ENCODE peak calls at places on chromosomes 1 and 21, in nine cellular contexts. One of them, this sample, is unnamed.
A peak's percentile ranks its signal among the peaks of the same experiment; 100 is the strongest.

GRCh38 chr21:42500736-42501135 is 4.7 kb upstream of the RSPH1 start:
- DNase-seq in left lung: no peak
- DNase-seq in NCI-H1436: no peak
- DNase-seq in stimulated activated CD8-positive, alpha-beta memory T cell treated with anti-CD3 and anti-CD28 coated beads, Interleukin-15, amount 100 ng/mL, for 1 hour: no peak
- DNase-seq in substantia nigra: no peak
- DNase-seq in putamen: no peak
- DNase-seq in mucosa of gallbladder: no peak
- DNase-seq in thoracic aorta: no peak
- DNase-seq in Peyer's patch: no peak
- DNase-seq in this sample: peak; percentile 7

GRCh38 chr1:244836135-244836521 is 670 bp downstream of the COX20 start:
- DNase-seq in NCI-H1436: no peak
- DNase-seq in substantia nigra: no peak
- DNase-seq in mucosa of gallbladder: no peak
- DNase-seq in Peyer's patch: no peak
- DNase-seq in left lung: no peak
- DNase-seq in stimulated activated CD8-positive, alpha-beta memory T cell treated with anti-CD3 and anti-CD28 coated beads, Interleukin-15, amount 100 ng/mL, for 1 hour: no peak
- DNase-seq in thoracic aorta: no peak
- DNase-seq in putamen: peak; percentile 42
- DNase-seq in this sample: no peak

GRCh38 chr21:25960423-25960822 is 210.1 kb downstream of the APP start:
- DNase-seq in Peyer's patch: no peak
- DNase-seq in putamen: no peak
- DNase-seq in thoracic aorta: no peak
- DNase-seq in NCI-H1436: no peak
- DNase-seq in stimulated activated CD8-positive, alpha-beta memory T cell treated with anti-CD3 and anti-CD28 coated beads, Interleukin-15, amount 100 ng/mL, for 1 hour: no peak
- DNase-seq in left lung: no peak
- DNase-seq in mucosa of gallbladder: no peak
- DNase-seq in substantia nigra: no peak
- DNase-seq in this sample: no peak

GRCh38 chr1:186272486-186272885 is 102.6 kb downstream of the TPR start:
- DNase-seq in stimulated activated CD8-positive, alpha-beta memory T cell treated with anti-CD3 and anti-CD28 coated beads, Interleukin-15, amount 100 ng/mL, for 1 hour: no peak
- DNase-seq in left lung: no peak
- DNase-seq in NCI-H1436: no peak
- DNase-seq in thoracic aorta: no peak
- DNase-seq in substantia nigra: no peak
- DNase-seq in Peyer's patch: no peak
- DNase-seq in mucosa of gallbladder: no peak
- DNase-seq in putamen: peak; percentile 26
- DNase-seq in this sample: no peak

GRCh38 chr1:81834921-81835698 is 34.4 kb downstream of the ADGRL2 start:
- DNase-seq in left lung: no peak
- DNase-seq in stimulated activated CD8-positive, alpha-beta memory T cell treated with anti-CD3 and anti-CD28 coated beads, Interleukin-15, amount 100 ng/mL, for 1 hour: no peak
- DNase-seq in substantia nigra: no peak
- DNase-seq in mucosa of gallbladder: no peak
- DNase-seq in Peyer's patch: no peak
- DNase-seq in NCI-H1436: no peak
- DNase-seq in thoracic aorta: no peak
- DNase-seq in putamen: no peak
- DNase-seq in this sample: no peak

GRCh38 chr1:94039871-94040569 is 80.9 kb downstream of the ABCA4 start:
- DNase-seq in substantia nigra: no peak
- DNase-seq in mucosa of gallbladder: no peak
- DNase-seq in putamen: no peak
- DNase-seq in left lung: no peak
- DNase-seq in NCI-H1436: no peak
- DNase-seq in Peyer's patch: no peak
- DNase-seq in thoracic aorta: no peak
- DNase-seq in stimulated activated CD8-positive, alpha-beta memory T cell treated with anti-CD3 and anti-CD28 coated beads, Interleukin-15, amount 100 ng/mL, for 1 hour: no peak
- DNase-seq in this sample: no peak

GRCh38 chr1:227234998-227235405 is 83.3 kb downstream of the CDC42BPA start:
- DNase-seq in thoracic aorta: no peak
- DNase-seq in Peyer's patch: no peak
- DNase-seq in stimulated activated CD8-positive, alpha-beta memory T cell treated with anti-CD3 and anti-CD28 coated beads, Interleukin-15, amount 100 ng/mL, for 1 hour: no peak
- DNase-seq in left lung: no peak
- DNase-seq in substantia nigra: no peak
- DNase-seq in mucosa of gallbladder: peak; percentile 14
- DNase-seq in NCI-H1436: peak; percentile 7
- DNase-seq in putamen: peak; percentile 39
- DNase-seq in this sample: no peak

GRCh38 chr1:235105051-235106043 is 23.3 kb downstream of the TOMM20 start:
- DNase-seq in left lung: no peak
- DNase-seq in stimulated activated CD8-positive, alpha-beta memory T cell treated with anti-CD3 and anti-CD28 coated beads, Interleukin-15, amount 100 ng/mL, for 1 hour: no peak
- DNase-seq in mucosa of gallbladder: no peak
- DNase-seq in Peyer's patch: peak; percentile 33
- DNase-seq in putamen: no peak
- DNase-seq in NCI-H1436: no peak
- DNase-seq in substantia nigra: no peak
- DNase-seq in thoracic aorta: no peak
- DNase-seq in this sample: no peak

GRCh38 chr1:19704247-19705113 is 39.8 kb downstream of the HTR6 start:
- DNase-seq in stimulated activated CD8-positive, alpha-beta memory T cell treated with anti-CD3 and anti-CD28 coated beads, Interleukin-15, amount 100 ng/mL, for 1 hour: peak; percentile 42
- DNase-seq in NCI-H1436: peak; percentile 64
- DNase-seq in thoracic aorta: peak; percentile 10
- DNase-seq in substantia nigra: peak; percentile 23
- DNase-seq in mucosa of gallbladder: peak; percentile 68
- DNase-seq in Peyer's patch: peak; percentile 84
- DNase-seq in left lung: peak; percentile 57
- DNase-seq in putamen: peak; percentile 71
- DNase-seq in this sample: peak; percentile 15

GRCh38 chr1:85617582-85618237 is 37.1 kb downstream of the CCN1 start:
- DNase-seq in substantia nigra: no peak
- DNase-seq in NCI-H1436: no peak
- DNase-seq in thoracic aorta: no peak
- DNase-seq in mucosa of gallbladder: no peak
- DNase-seq in left lung: no peak
- DNase-seq in putamen: no peak
- DNase-seq in stimulated activated CD8-positive, alpha-beta memory T cell treated with anti-CD3 and anti-CD28 coated beads, Interleukin-15, amount 100 ng/mL, for 1 hour: no peak
- DNase-seq in Peyer's patch: no peak
- DNase-seq in this sample: no peak

GRCh38 chr1:82783025-82783424 is 982.3 kb downstream of the ADGRL2 start:
- DNase-seq in left lung: no peak
- DNase-seq in thoracic aorta: no peak
- DNase-seq in mucosa of gallbladder: no peak
- DNase-seq in Peyer's patch: no peak
- DNase-seq in NCI-H1436: no peak
- DNase-seq in putamen: no peak
- DNase-seq in substantia nigra: no peak
- DNase-seq in stimulated activated CD8-positive, alpha-beta memory T cell treated with anti-CD3 and anti-CD28 coated beads, Interleukin-15, amount 100 ng/mL, for 1 hour: no peak
- DNase-seq in this sample: no peak

GRCh38 chr21:36135391-36136094 is 664 bp downstream of the CBR3 start:
- DNase-seq in putamen: peak; percentile 73
- DNase-seq in NCI-H1436: peak; percentile 48
- DNase-seq in mucosa of gallbladder: peak; percentile 47
- DNase-seq in stimulated activated CD8-positive, alpha-beta memory T cell treated with anti-CD3 and anti-CD28 coated beads, Interleukin-15, amount 100 ng/mL, for 1 hour: no peak
- DNase-seq in substantia nigra: no peak
- DNase-seq in Peyer's patch: peak; percentile 74
- DNase-seq in left lung: peak; percentile 63
- DNase-seq in thoracic aorta: no peak
- DNase-seq in this sample: peak; percentile 33

GRCh38 chr1:235473808-235474207 is 30.4 kb downstream of the B3GALNT2 start:
- DNase-seq in putamen: no peak
- DNase-seq in left lung: no peak
- DNase-seq in NCI-H1436: no peak
- DNase-seq in mucosa of gallbladder: no peak
- DNase-seq in stimulated activated CD8-positive, alpha-beta memory T cell treated with anti-CD3 and anti-CD28 coated beads, Interleukin-15, amount 100 ng/mL, for 1 hour: no peak
- DNase-seq in Peyer's patch: no peak
- DNase-seq in substantia nigra: no peak
- DNase-seq in thoracic aorta: no peak
- DNase-seq in this sample: no peak

GRCh38 chr1:41485605-41486004 is 1.1 kb upstream of the EDN2 start:
- DNase-seq in putamen: no peak
- DNase-seq in thoracic aorta: no peak
- DNase-seq in Peyer's patch: peak; percentile 70
- DNase-seq in substantia nigra: no peak
- DNase-seq in stimulated activated CD8-positive, alpha-beta memory T cell treated with anti-CD3 and anti-CD28 coated beads, Interleukin-15, amount 100 ng/mL, for 1 hour: no peak
- DNase-seq in NCI-H1436: no peak
- DNase-seq in left lung: no peak
- DNase-seq in mucosa of gallbladder: no peak
- DNase-seq in this sample: no peak

GRCh38 chr1:64505232-64505943 is 35.5 kb downstream of the CACHD1 start:
- DNase-seq in putamen: no peak
- DNase-seq in left lung: peak; percentile 43
- DNase-seq in substantia nigra: no peak
- DNase-seq in NCI-H1436: peak; percentile 52
- DNase-seq in thoracic aorta: no peak
- DNase-seq in mucosa of gallbladder: no peak
- DNase-seq in stimulated activated CD8-positive, alpha-beta memory T cell treated with anti-CD3 and anti-CD28 coated beads, Interleukin-15, amount 100 ng/mL, for 1 hour: no peak
- DNase-seq in Peyer's patch: peak; percentile 74
- DNase-seq in this sample: no peak

GRCh38 chr1:43949663-43950062 is 2.9 kb downstream of the IPO13 start:
- DNase-seq in putamen: no peak
- DNase-seq in mucosa of gallbladder: peak; percentile 34
- DNase-seq in substantia nigra: no peak
- DNase-seq in thoracic aorta: no peak
- DNase-seq in left lung: no peak
- DNase-seq in NCI-H1436: no peak
- DNase-seq in Peyer's patch: no peak
- DNase-seq in stimulated activated CD8-positive, alpha-beta memory T cell treated with anti-CD3 and anti-CD28 coated beads, Interleukin-15, amount 100 ng/mL, for 1 hour: no peak
- DNase-seq in this sample: no peak

GRCh38 chr1:230231739-230232075 is 164.7 kb downstream of the GALNT2 start:
- DNase-seq in NCI-H1436: no peak
- DNase-seq in left lung: peak; percentile 87
- DNase-seq in Peyer's patch: peak; percentile 73
- DNase-seq in mucosa of gallbladder: peak; percentile 54
- DNase-seq in stimulated activated CD8-positive, alpha-beta memory T cell treated with anti-CD3 and anti-CD28 coated beads, Interleukin-15, amount 100 ng/mL, for 1 hour: no peak
- DNase-seq in putamen: no peak
- DNase-seq in thoracic aorta: peak; percentile 79
- DNase-seq in substantia nigra: no peak
- DNase-seq in this sample: no peak

GRCh38 chr1:205811660-205812059 is 1.3 kb downstream of the SLC41A1 start:
- DNase-seq in left lung: peak; percentile 48
- DNase-seq in thoracic aorta: no peak
- DNase-seq in stimulated activated CD8-positive, alpha-beta memory T cell treated with anti-CD3 and anti-CD28 coated beads, Interleukin-15, amount 100 ng/mL, for 1 hour: no peak
- DNase-seq in mucosa of gallbladder: no peak
- DNase-seq in substantia nigra: peak; percentile 52
- DNase-seq in putamen: peak; percentile 70
- DNase-seq in NCI-H1436: no peak
- DNase-seq in Peyer's patch: no peak
- DNase-seq in this sample: no peak

GRCh38 chr1:66809245-66809644 is 8.2 kb upstream of the INSL5 start:
- DNase-seq in stimulated activated CD8-positive, alpha-beta memory T cell treated with anti-CD3 and anti-CD28 coated beads, Interleukin-15, amount 100 ng/mL, for 1 hour: no peak
- DNase-seq in substantia nigra: no peak
- DNase-seq in Peyer's patch: no peak
- DNase-seq in left lung: no peak
- DNase-seq in NCI-H1436: no peak
- DNase-seq in putamen: no peak
- DNase-seq in mucosa of gallbladder: no peak
- DNase-seq in thoracic aorta: no peak
- DNase-seq in this sample: no peak

GRCh38 chr1:88982055-88982454 is 10.4 kb downstream of the KYAT3 start:
- DNase-seq in mucosa of gallbladder: no peak
- DNase-seq in stimulated activated CD8-positive, alpha-beta memory T cell treated with anti-CD3 and anti-CD28 coated beads, Interleukin-15, amount 100 ng/mL, for 1 hour: no peak
- DNase-seq in putamen: no peak
- DNase-seq in substantia nigra: no peak
- DNase-seq in left lung: no peak
- DNase-seq in Peyer's patch: no peak
- DNase-seq in NCI-H1436: no peak
- DNase-seq in thoracic aorta: no peak
- DNase-seq in this sample: no peak

GRCh38 chr1:84892657-84893618 is at the start of gene LPAR3:
- DNase-seq in stimulated activated CD8-positive, alpha-beta memory T cell treated with anti-CD3 and anti-CD28 coated beads, Interleukin-15, amount 100 ng/mL, for 1 hour: no peak
- DNase-seq in thoracic aorta: no peak
- DNase-seq in substantia nigra: no peak
- DNase-seq in Peyer's patch: no peak
- DNase-seq in NCI-H1436: no peak
- DNase-seq in putamen: no peak
- DNase-seq in left lung: no peak
- DNase-seq in mucosa of gallbladder: no peak
- DNase-seq in this sample: no peak

GRCh38 chr1:208787219-208787618 is 543.0 kb upstream of the PLXNA2 start:
- DNase-seq in putamen: no peak
- DNase-seq in Peyer's patch: no peak
- DNase-seq in left lung: no peak
- DNase-seq in thoracic aorta: no peak
- DNase-seq in mucosa of gallbladder: no peak
- DNase-seq in NCI-H1436: no peak
- DNase-seq in substantia nigra: no peak
- DNase-seq in stimulated activated CD8-positive, alpha-beta memory T cell treated with anti-CD3 and anti-CD28 coated beads, Interleukin-15, amount 100 ng/mL, for 1 hour: no peak
- DNase-seq in this sample: no peak

GRCh38 chr1:25727819-25728286 is 72.1 kb upstream of the SELENON start:
- DNase-seq in Peyer's patch: peak; percentile 52
- DNase-seq in stimulated activated CD8-positive, alpha-beta memory T cell treated with anti-CD3 and anti-CD28 coated beads, Interleukin-15, amount 100 ng/mL, for 1 hour: no peak
- DNase-seq in thoracic aorta: no peak
- DNase-seq in left lung: peak; percentile 47
- DNase-seq in substantia nigra: peak; percentile 52
- DNase-seq in putamen: peak; percentile 47
- DNase-seq in NCI-H1436: no peak
- DNase-seq in mucosa of gallbladder: peak; percentile 85
- DNase-seq in this sample: no peak

GRCh38 chr1:234768569-234769283 is 158.7 kb upstream of the IRF2BP2 start:
- DNase-seq in left lung: no peak
- DNase-seq in stimulated activated CD8-positive, alpha-beta memory T cell treated with anti-CD3 and anti-CD28 coated beads, Interleukin-15, amount 100 ng/mL, for 1 hour: no peak
- DNase-seq in putamen: no peak
- DNase-seq in substantia nigra: no peak
- DNase-seq in Peyer's patch: peak; percentile 75
- DNase-seq in NCI-H1436: no peak
- DNase-seq in thoracic aorta: no peak
- DNase-seq in mucosa of gallbladder: no peak
- DNase-seq in this sample: no peak

GRCh38 chr1:7388141-7388487 is 383.0 kb upstream of the VAMP3 start:
- DNase-seq in substantia nigra: no peak
- DNase-seq in Peyer's patch: no peak
- DNase-seq in left lung: no peak
- DNase-seq in putamen: no peak
- DNase-seq in stimulated activated CD8-positive, alpha-beta memory T cell treated with anti-CD3 and anti-CD28 coated beads, Interleukin-15, amount 100 ng/mL, for 1 hour: no peak
- DNase-seq in thoracic aorta: no peak
- DNase-seq in NCI-H1436: no peak
- DNase-seq in mucosa of gallbladder: peak; percentile 9
- DNase-seq in this sample: no peak

GRCh38 chr1:92858564-92859399 is 26.9 kb downstream of the RPL5 start:
- DNase-seq in NCI-H1436: peak; percentile 84
- DNase-seq in mucosa of gallbladder: peak; percentile 83
- DNase-seq in stimulated activated CD8-positive, alpha-beta memory T cell treated with anti-CD3 and anti-CD28 coated beads, Interleukin-15, amount 100 ng/mL, for 1 hour: no peak
- DNase-seq in Peyer's patch: peak; percentile 78
- DNase-seq in substantia nigra: peak; percentile 3
- DNase-seq in thoracic aorta: peak; percentile 12
- DNase-seq in putamen: peak; percentile 89
- DNase-seq in left lung: no peak
- DNase-seq in this sample: no peak

GRCh38 chr1:76130992-76131391 is 56.4 kb downstream of the ST6GALNAC3 start:
- DNase-seq in mucosa of gallbladder: no peak
- DNase-seq in thoracic aorta: no peak
- DNase-seq in stimulated activated CD8-positive, alpha-beta memory T cell treated with anti-CD3 and anti-CD28 coated beads, Interleukin-15, amount 100 ng/mL, for 1 hour: no peak
- DNase-seq in left lung: no peak
- DNase-seq in putamen: no peak
- DNase-seq in NCI-H1436: no peak
- DNase-seq in substantia nigra: no peak
- DNase-seq in Peyer's patch: no peak
- DNase-seq in this sample: no peak

GRCh38 chr1:66012076-66012769 is 219.5 kb downstream of the PDE4B start:
- DNase-seq in thoracic aorta: no peak
- DNase-seq in stimulated activated CD8-positive, alpha-beta memory T cell treated with anti-CD3 and anti-CD28 coated beads, Interleukin-15, amount 100 ng/mL, for 1 hour: no peak
- DNase-seq in Peyer's patch: no peak
- DNase-seq in mucosa of gallbladder: no peak
- DNase-seq in substantia nigra: no peak
- DNase-seq in left lung: no peak
- DNase-seq in putamen: no peak
- DNase-seq in NCI-H1436: no peak
- DNase-seq in this sample: no peak

GRCh38 chr1:118132000-118132399 is 53.0 kb downstream of the SPAG17 start:
- DNase-seq in substantia nigra: no peak
- DNase-seq in NCI-H1436: no peak
- DNase-seq in thoracic aorta: no peak
- DNase-seq in Peyer's patch: no peak
- DNase-seq in stimulated activated CD8-positive, alpha-beta memory T cell treated with anti-CD3 and anti-CD28 coated beads, Interleukin-15, amount 100 ng/mL, for 1 hour: no peak
- DNase-seq in left lung: no peak
- DNase-seq in mucosa of gallbladder: no peak
- DNase-seq in putamen: no peak
- DNase-seq in this sample: no peak

GRCh38 chr1:24857528-24858133 is 72.4 kb downstream of the RUNX3 start:
- DNase-seq in Peyer's patch: no peak
- DNase-seq in stimulated activated CD8-positive, alpha-beta memory T cell treated with anti-CD3 and anti-CD28 coated beads, Interleukin-15, amount 100 ng/mL, for 1 hour: no peak
- DNase-seq in mucosa of gallbladder: no peak
- DNase-seq in NCI-H1436: no peak
- DNase-seq in putamen: no peak
- DNase-seq in left lung: no peak
- DNase-seq in substantia nigra: no peak
- DNase-seq in thoracic aorta: no peak
- DNase-seq in this sample: no peak

GRCh38 chr1:207828485-207829158 is 76.8 kb downstream of the CD46 start:
- DNase-seq in substantia nigra: peak; percentile 63
- DNase-seq in NCI-H1436: no peak
- DNase-seq in Peyer's patch: peak; percentile 91
- DNase-seq in putamen: peak; percentile 86
- DNase-seq in left lung: peak; percentile 75
- DNase-seq in stimulated activated CD8-positive, alpha-beta memory T cell treated with anti-CD3 and anti-CD28 coated beads, Interleukin-15, amount 100 ng/mL, for 1 hour: peak; percentile 27
- DNase-seq in thoracic aorta: no peak
- DNase-seq in mucosa of gallbladder: peak; percentile 83
- DNase-seq in this sample: peak; percentile 58